ENCODE peak calls at places on chromosome 14, in ten cellular contexts. S is astrocyte, L is choroid plexus epithelial cell, Y is uterus, I is lower lobe of right lung, W is heart right ventricle, F is IMR-90, T is epithelial cell of esophagus, N is cardiac fibroblast, Z is body of pancreas. B is an unnamed sample.

GRCh38 chr14:100567009-100567876 is 20.0 kb downstream of the BEGAIN start:
- DNase-seq in S (no peak), L (no peak), Y (no peak), I (no peak), W (no peak), F (no peak), T (no peak), N (no peak), Z (peak), B (no peak)

GRCh38 chr14:73744175-73744867 is 30.1 kb upstream of the PNMA1 start:
- DNase-seq in S (no peak), L (no peak), Y (no peak), I (no peak), W (no peak), F (no peak), T (no peak), N (no peak), Z (no peak), B (no peak)

GRCh38 chr14:92494512-92494911 is 19.1 kb upstream of the RIN3 start:
- DNase-seq in S (no peak), L (no peak), Y (no peak), I (no peak), W (no peak), F (no peak), T (no peak), N (no peak), Z (no peak), B (peak)

GRCh38 chr14:60327447-60328331 is 78.7 kb downstream of the PPM1A start:
- DNase-seq in S (peak), L (peak), Y (no peak), I (peak), W (peak), F (peak), T (peak), N (peak), Z (peak), B (peak)

GRCh38 chr14:70392676-70393075 is 24.2 kb downstream of the SYNJ2BP start:
- DNase-seq in S (no peak), L (no peak), Y (no peak), I (no peak), W (no peak), F (no peak), T (no peak), N (no peak), Z (no peak), B (no peak)

GRCh38 chr14:101927859-101928258 is 36.5 kb upstream of the DYNC1H1 start:
- DNase-seq in S (peak), L (peak), Y (peak), I (peak), W (peak), F (peak), T (peak), N (peak), Z (peak), B (peak)

GRCh38 chr14:69287096-69287991 is 27.4 kb downstream of the GALNT16 start:
- DNase-seq in S (peak), L (peak), Y (peak), I (no peak), W (no peak), F (no peak), T (no peak), N (no peak), Z (no peak), B (peak)

GRCh38 chr14:66240112-66240511 is 246.1 kb upstream of the CCDC196 start:
- DNase-seq in S (peak), L (peak), Y (no peak), I (no peak), W (no peak), F (no peak), T (peak), N (no peak), Z (no peak), B (no peak)

GRCh38 chr14:32201816-32202467 is at the start of gene RNU6-7:
- DNase-seq in S (peak), L (no peak), Y (peak), I (peak), W (peak), F (peak), T (peak), N (peak), Z (no peak), B (peak)

GRCh38 chr14:64680013-64680674 is 24.1 kb upstream of the PLEKHG3 start:
- DNase-seq in S (peak), L (no peak), Y (peak), I (no peak), W (no peak), F (no peak), T (peak), N (no peak), Z (no peak), B (no peak)

GRCh38 chr14:77099425-77100167 is 1.5 kb downstream of the CIPC start:
- DNase-seq in S (peak), L (peak), Y (no peak), I (no peak), W (peak), F (peak), T (peak), N (peak), Z (no peak), B (peak)

GRCh38 chr14:79278798-79279644 is 932.3 kb downstream of the DIO2 start:
- DNase-seq in S (peak), L (peak), Y (peak), I (peak), W (peak), F (peak), T (peak), N (peak), Z (peak), B (peak)

GRCh38 chr14:30790827-30791226 is 83.5 kb upstream of the COCH start:
- DNase-seq in S (no peak), L (no peak), Y (no peak), I (no peak), W (no peak), F (no peak), T (no peak), N (no peak), Z (no peak), B (no peak)

GRCh38 chr14:99650189-99650588 is 5.3 kb downstream of the HHIPL1 start:
- DNase-seq in S (no peak), L (no peak), Y (no peak), I (no peak), W (no peak), F (no peak), T (no peak), N (no peak), Z (no peak), B (no peak)

GRCh38 chr14:100522616-100523021 is 64.6 kb downstream of the BEGAIN start:
- DNase-seq in S (no peak), L (no peak), Y (peak), I (no peak), W (peak), F (no peak), T (no peak), N (peak), Z (no peak), B (no peak)

GRCh38 chr14:65150891-65151290 is 48.6 kb upstream of the MAX start:
- DNase-seq in S (no peak), L (no peak), Y (no peak), I (no peak), W (no peak), F (no peak), T (no peak), N (no peak), Z (no peak), B (no peak)

GRCh38 chr14:31229638-31230229 is 22.1 kb upstream of the HECTD1 start:
- DNase-seq in S (peak), L (peak), Y (no peak), I (peak), W (peak), F (peak), T (peak), N (peak), Z (peak), B (peak)

GRCh38 chr14:96145116-96145864 is 59.3 kb upstream of the BDKRB2 start:
- DNase-seq in S (peak), L (peak), Y (no peak), I (no peak), W (no peak), F (peak), T (no peak), N (peak), Z (no peak), B (peak)

GRCh38 chr14:95468416-95469133 is 47.9 kb downstream of the SYNE3 start:
- DNase-seq in S (no peak), L (no peak), Y (no peak), I (no peak), W (no peak), F (no peak), T (no peak), N (no peak), Z (no peak), B (no peak)

GRCh38 chr14:48536318-48536717 is 860.9 kb upstream of the MDGA2 start:
- DNase-seq in S (no peak), L (no peak), Y (no peak), I (no peak), W (no peak), F (no peak), T (peak), N (no peak), Z (no peak), B (peak)

GRCh38 chr14:80554139-80554538 is 342.8 kb upstream of the DIO2 start:
- DNase-seq in S (no peak), L (no peak), Y (no peak), I (no peak), W (no peak), F (peak), T (no peak), N (no peak), Z (no peak), B (no peak)

GRCh38 chr14:99389171-99389826 is 91.4 kb downstream of the SETD3 start:
- DNase-seq in S (no peak), L (peak), Y (no peak), I (peak), W (peak), F (peak), T (peak), N (peak), Z (no peak), B (peak)

DNA sequence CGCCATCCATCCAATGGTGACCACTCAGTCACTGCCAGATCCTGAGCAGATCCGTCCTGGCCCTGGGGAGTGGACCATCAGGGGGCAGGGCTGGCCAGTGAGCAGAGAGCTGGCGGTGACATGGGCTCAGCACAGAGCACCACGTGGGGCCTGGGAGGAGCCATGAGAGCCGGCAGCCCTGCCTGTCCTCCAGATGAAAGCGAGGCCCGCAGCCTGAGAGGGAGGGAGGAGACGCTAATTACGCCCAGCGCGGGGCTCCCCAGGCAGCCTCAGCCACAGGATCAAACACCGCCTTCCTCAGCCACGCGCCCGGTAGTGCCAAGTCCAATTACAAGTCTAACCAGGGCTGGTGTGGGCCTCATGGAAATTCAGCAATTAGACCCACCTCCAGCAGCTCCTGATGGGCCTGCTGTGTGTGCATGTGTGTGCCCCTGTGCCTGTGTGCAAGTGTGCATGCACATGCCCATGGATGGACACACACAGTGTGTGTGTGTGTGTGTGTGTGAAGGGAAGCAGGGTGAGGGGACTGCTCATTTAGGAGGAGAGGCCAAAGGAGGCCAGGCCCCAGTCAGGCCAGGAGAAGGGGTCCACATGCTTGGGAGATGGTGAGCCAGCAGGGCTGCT is 68.0 kb downstream of the KIF26A start:
- DNase-seq in S (no peak), L (peak), Y (no peak), I (no peak), W (no peak), F (no peak), T (no peak), N (no peak), Z (no peak), B (no peak)
- TF ChIP-seq CTCF in S (no peak), L (no peak), Y (no peak), I (no peak), W (no peak), F (no peak), T (no peak), N (no peak), Z (no peak), B (no peak)

GRCh38 chr14:49641697-49642129 is 6.7 kb upstream of the DNAAF2 start:
- DNase-seq in S (peak), L (peak), Y (no peak), I (no peak), W (no peak), F (peak), T (no peak), N (no peak), Z (peak), B (peak)
- H3K4me3 ChIP-seq in S (no peak), L (no peak), Y (no peak), I (no peak), W (no peak), F (no peak), T (no peak), N (no peak), Z (no peak), B (peak)

GRCh38 chr14:25411933-25412757 is 362.2 kb upstream of the STXBP6 start:
- DNase-seq in S (no peak), L (peak), Y (no peak), I (no peak), W (no peak), F (no peak), T (peak), N (peak), Z (no peak), B (peak)

DNA sequence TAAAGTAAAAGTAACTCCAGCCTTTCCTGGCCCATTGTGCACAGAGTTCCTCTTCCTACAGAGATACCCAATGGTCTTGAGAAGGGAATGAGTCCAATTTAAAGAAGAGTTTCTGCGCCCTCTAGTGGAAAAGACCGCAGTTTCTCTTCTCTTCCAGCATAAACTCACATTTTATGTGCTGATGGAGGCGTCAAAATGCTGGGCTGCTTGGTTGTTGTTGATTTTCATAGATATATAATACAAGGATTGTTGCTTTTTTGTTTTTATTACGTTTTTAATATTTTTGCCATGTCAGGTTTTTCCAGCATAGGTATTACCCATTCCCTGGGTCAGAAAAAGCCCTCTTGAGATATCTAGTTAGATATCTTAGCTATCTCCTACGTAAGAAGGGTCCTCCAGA is 356.9 kb upstream of the STXBP6 start:
- DNase-seq in S (no peak), L (peak), Y (no peak), I (no peak), W (no peak), F (peak), T (peak), N (peak), Z (peak), B (peak)
- TF ChIP-seq CTCF in S (peak), L (peak), Y (no peak), I (peak), W (peak), F (peak), T (peak), N (no peak), Z (peak), B (peak)

GRCh38 chr14:28784262-28785021 is 17.9 kb downstream of the FOXG1 start:
- DNase-seq in S (no peak), L (no peak), Y (no peak), I (no peak), W (no peak), F (no peak), T (no peak), N (no peak), Z (no peak), B (no peak)
- H3K4me3 ChIP-seq in S (peak), L (no peak), Y (no peak), I (no peak), W (no peak), F (no peak), T (no peak), N (peak), Z (no peak), B (no peak)

GRCh38 chr14:72515779-72516770 is 377.8 kb downstream of the DPF3 start:
- DNase-seq in S (peak), L (peak), Y (no peak), I (no peak), W (peak), F (peak), T (no peak), N (peak), Z (peak), B (peak)
- TF ChIP-seq CTCF in S (peak), L (peak), Y (no peak), I (no peak), W (no peak), F (peak), T (no peak), N (peak), Z (peak), B (peak)

DNA sequence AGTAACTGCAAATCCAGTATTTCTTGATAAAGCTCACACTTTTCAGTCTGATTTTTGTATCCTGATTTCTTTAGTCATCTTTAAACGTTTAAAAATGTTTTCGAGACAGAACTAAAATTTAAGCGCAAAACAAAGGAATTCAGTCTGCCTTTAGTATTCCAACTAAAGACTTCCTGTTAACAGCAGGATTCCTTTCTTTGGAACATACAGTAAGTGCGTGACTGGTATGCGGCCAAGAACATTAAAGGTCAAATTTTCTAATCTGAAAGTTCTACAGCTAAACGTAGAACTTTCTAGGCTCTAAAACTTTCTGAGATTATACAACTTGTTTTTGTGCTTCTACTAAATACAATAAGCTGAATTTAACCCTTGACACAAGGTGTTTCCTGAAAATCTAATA is 9.9 kb downstream of the SAV1 start:
- DNase-seq in S (peak), L (peak), Y (no peak), I (no peak), W (peak), F (peak), T (peak), N (peak), Z (no peak), B (peak)
- H3K4me3 ChIP-seq in S (no peak), L (no peak), Y (no peak), I (peak), W (no peak), F (no peak), T (no peak), N (no peak), Z (no peak), B (no peak)

GRCh38 chr14:74763803-74764531 is 851 bp downstream of the YLPM1 start:
- DNase-seq in S (peak), L (peak), Y (peak), I (no peak), W (peak), F (peak), T (peak), N (peak), Z (peak), B (peak)

GRCh38 chr14:74765721-74766120 is 2.6 kb downstream of the YLPM1 start:
- DNase-seq in S (no peak), L (no peak), Y (no peak), I (no peak), W (no peak), F (no peak), T (no peak), N (no peak), Z (no peak), B (no peak)

GRCh38 chr14:74762917-74763802 is at the start of gene YLPM1:
- DNase-seq in S (peak), L (peak), Y (peak), I (peak), W (peak), F (peak), T (peak), N (peak), Z (peak), B (peak)
- TF ChIP-seq CTCF in S (peak), L (peak), Y (peak), I (peak), W (peak), F (peak), T (peak), N (peak), Z (peak), B (peak)

GRCh38 chr14:67736771-67737170 is 35.1 kb downstream of the RDH12 start:
- DNase-seq in S (no peak), L (no peak), Y (no peak), I (no peak), W (no peak), F (no peak), T (no peak), N (no peak), Z (peak), B (no peak)

GRCh38 chr14:67744057-67744456 is 42.4 kb downstream of the RDH12 start:
- DNase-seq in S (no peak), L (no peak), Y (no peak), I (no peak), W (no peak), F (no peak), T (no peak), N (no peak), Z (no peak), B (no peak)

GRCh38 chr14:67734675-67735074 is 33.0 kb downstream of the RDH12 start:
- DNase-seq in S (no peak), L (no peak), Y (no peak), I (no peak), W (peak), F (peak), T (no peak), N (peak), Z (no peak), B (no peak)

GRCh38 chr14:67735361-67735921 is 33.8 kb downstream of the RDH12 start:
- DNase-seq in S (no peak), L (no peak), Y (no peak), I (no peak), W (peak), F (no peak), T (no peak), N (peak), Z (peak), B (no peak)

GRCh38 chr14:67738740-67739504 is 37.2 kb downstream of the RDH12 start:
- DNase-seq in S (peak), L (peak), Y (peak), I (no peak), W (peak), F (peak), T (peak), N (peak), Z (peak), B (peak)
- H3K4me3 ChIP-seq in S (no peak), L (no peak), Y (no peak), I (no peak), W (no peak), F (no peak), T (no peak), N (no peak), Z (no peak), B (no peak)

B was measured in fibroblast of villous mesenchyme.